ENCODE peak calls at places on chromosomes 11 and 22, in ten cellular contexts. R, G, Y, O, P, H, C, D, E and W are unnamed samples.

GRCh38 chr11:76805206-76805913 is 22.2 kb downstream of the TSKU start:
- ATAC-seq in C (peak), D (peak), P (no peak), G (peak), E (peak), R (no peak), H (peak), O (no peak), Y (no peak), W (peak)

GRCh38 chr22:17627961-17628303 is 617 bp downstream of the ATP6V1E1 start:
- ATAC-seq in P (no peak), H (no peak), D (peak), Y (no peak), G (no peak), O (no peak), E (no peak), C (no peak), R (no peak), W (no peak)

GRCh38 chr11:45801723-45802315 is 3.1 kb upstream of the SLC35C1 start:
- ATAC-seq in O (no peak), R (no peak), G (no peak), P (no peak), Y (no peak), E (no peak), H (no peak), D (peak), C (no peak), W (peak)

GRCh38 chr11:72441647-72442267 is 7.4 kb upstream of the CLPB start:
- ATAC-seq in G (no peak), Y (no peak), P (peak), D (no peak), C (no peak), O (peak), R (no peak), E (no peak), H (no peak), W (no peak)

GRCh38 chr11:92739020-92739419 is 230.4 kb upstream of the MTNR1B start:
- ATAC-seq in E (no peak), R (no peak), D (no peak), O (peak), P (no peak), G (no peak), H (no peak), C (no peak), Y (no peak), W (no peak)

GRCh38 chr11:116065986-116066385 is 561.8 kb upstream of the CADM1 start:
- ATAC-seq in C (no peak), Y (no peak), O (no peak), P (no peak), R (no peak), E (no peak), G (no peak), D (no peak), H (no peak), W (no peak)

GRCh38 chr11:9947231-9947864 is 283.5 kb downstream of the SWAP70 start:
- ATAC-seq in C (no peak), H (no peak), Y (no peak), P (no peak), R (no peak), G (no peak), E (no peak), O (no peak), D (no peak), W (no peak)

GRCh38 chr11:61153593-61154090 is 7.6 kb downstream of the VPS37C start:
- ATAC-seq in G (peak), D (no peak), H (no peak), O (peak), Y (no peak), C (no peak), R (peak), E (no peak), P (peak), W (no peak)

GRCh38 chr11:68327586-68328370 is 15.4 kb downstream of the LRP5 start:
- ATAC-seq in H (no peak), G (no peak), D (no peak), E (no peak), P (peak), Y (no peak), C (no peak), R (no peak), O (no peak), W (no peak)

GRCh38 chr22:42294034-42294985 is 23.9 kb upstream of the TCF20 start:
- ATAC-seq in G (peak), D (peak), C (peak), O (peak), H (peak), Y (peak), E (peak), P (peak), R (peak), W (peak)

GRCh38 chr11:99960536-99960935 is 726.6 kb upstream of the ARHGAP42 start:
- ATAC-seq in C (no peak), H (no peak), P (no peak), D (no peak), G (no peak), R (no peak), Y (no peak), O (no peak), E (no peak), W (no peak)

GRCh38 chr11:119788096-119788883 is 59.3 kb upstream of the NECTIN1 start:
- ATAC-seq in Y (no peak), E (no peak), D (no peak), H (no peak), C (no peak), P (no peak), R (no peak), G (no peak), O (no peak), W (no peak)

GRCh38 chr11:17343907-17344306 is 7.7 kb upstream of the NCR3LG1 start:
- ATAC-seq in O (no peak), H (peak), Y (no peak), P (no peak), E (no peak), C (peak), G (peak), D (no peak), R (peak), W (no peak)

GRCh38 chr11:62010935-62011528 is 43.6 kb upstream of the FTH1 start:
- ATAC-seq in D (no peak), H (no peak), R (no peak), C (no peak), G (no peak), Y (no peak), O (no peak), E (no peak), P (no peak), W (no peak)

GRCh38 chr22:42919199-42919598 is 62.1 kb upstream of the ARFGAP3 start:
- ATAC-seq in O (peak), E (no peak), P (no peak), Y (peak), G (no peak), D (peak), H (peak), R (peak), C (peak), W (peak)

GRCh38 chr11:100528872-100529416 is 158.1 kb upstream of the ARHGAP42 start:
- ATAC-seq in D (no peak), P (no peak), Y (no peak), H (no peak), O (no peak), G (no peak), R (no peak), C (no peak), E (no peak), W (no peak)

GRCh38 chr11:75719089-75719638 is 1.5 kb downstream of the MOGAT2 start:
- ATAC-seq in Y (no peak), E (no peak), O (peak), D (peak), R (no peak), H (no peak), G (no peak), C (no peak), P (no peak), W (no peak)

GRCh38 chr22:20234314-20234682 is 33.8 kb downstream of the RTN4R start:
- ATAC-seq in G (no peak), O (no peak), H (no peak), P (no peak), D (no peak), R (no peak), Y (no peak), E (no peak), C (no peak), W (no peak)

GRCh38 chr11:77726524-77726923 is 88.9 kb upstream of the CLNS1A start:
- ATAC-seq in D (no peak), E (no peak), Y (no peak), O (no peak), H (peak), P (no peak), C (peak), R (no peak), G (no peak), W (no peak)

GRCh38 chr11:86990079-86990478 is 34.9 kb upstream of the FZD4 start:
- ATAC-seq in P (no peak), O (peak), R (peak), C (no peak), H (no peak), E (no peak), G (peak), D (no peak), Y (no peak), W (no peak)

GRCh38 chr11:94650756-94651155 is 83.6 kb downstream of the PIWIL4 start:
- ATAC-seq in R (no peak), Y (no peak), D (no peak), G (no peak), C (no peak), E (no peak), P (peak), H (no peak), O (peak), W (no peak)

GRCh38 chr11:2549876-2550605 is 105.2 kb downstream of the KCNQ1 start:
- ATAC-seq in G (no peak), H (no peak), E (no peak), O (peak), P (peak), R (no peak), D (no peak), C (no peak), Y (no peak), W (no peak)

GRCh38 chr11:64856382-64857227 is 12.2 kb upstream of the CDC42BPG start:
- ATAC-seq in C (peak), H (peak), O (peak), D (peak), G (peak), P (peak), E (no peak), R (peak), Y (peak), W (peak)